ENCODE peak calls at places on chromosomes 6 and 20, in eight cellular contexts. F is breast epithelium; T is IMR-90; J is CD8-positive, alpha-beta memory T cell; I is aorta; P is left lung; U is PC-9; S is OCI-LY7. G is an unnamed sample.

GRCh38 chr6:138105446-138105845 is 1.8 kb downstream of the PERP start:
- DNase-seq in S (no peak), J (no peak), F (no peak), I (no peak), P (no peak), T (no peak), U (peak; percentile 90), G (peak; percentile 84)

GRCh38 chr6:124882580-124883393 is 79.5 kb upstream of the RNF217 start:
- DNase-seq in T (peak; percentile 31), F (no peak), U (peak; percentile 93), P (no peak), S (no peak), I (no peak), J (no peak), G (no peak)

GRCh38 chr6:136410201-136411027 is 120.8 kb upstream of the BCLAF1 start:
- DNase-seq in S (no peak), P (no peak), J (no peak), T (peak; percentile 29), F (no peak), I (no peak), U (no peak), G (no peak)

GRCh38 chr6:90429713-90430112 is 133.1 kb upstream of the BACH2 start:
- DNase-seq in T (no peak), F (no peak), U (no peak), J (no peak), S (peak; percentile 46), P (no peak), I (no peak), G (no peak)

GRCh38 chr20:61917459-61917858 is 148.2 kb downstream of the TAF4 start:
- DNase-seq in U (no peak), J (no peak), T (no peak), F (no peak), I (no peak), S (no peak), P (no peak), G (no peak)

GRCh38 chr6:139409026-139409425 is 34.6 kb upstream of the CITED2 start:
- DNase-seq in S (no peak), T (peak; percentile 77), F (no peak), P (no peak), U (peak; percentile 96), I (no peak), J (no peak), G (peak; percentile 24)

GRCh38 chr6:3206339-3207015 is 21.0 kb downstream of the TUBB2B start:
- DNase-seq in F (no peak), U (no peak), P (no peak), S (no peak), J (no peak), T (no peak), I (no peak), G (no peak)

GRCh38 chr20:19466204-19466928 is 253.9 kb downstream of the SLC24A3 start:
- DNase-seq in J (no peak), T (no peak), S (no peak), F (no peak), U (no peak), P (no peak), I (no peak), G (no peak)

GRCh38 chr20:32977281-32978008 is 26.8 kb downstream of the SUN5 start:
- DNase-seq in T (no peak), P (no peak), J (no peak), U (no peak), I (no peak), F (peak; percentile 46), S (no peak), G (no peak)

GRCh38 chr20:32980990-32981389 is 23.2 kb downstream of the SUN5 start:
- DNase-seq in U (no peak), T (no peak), S (no peak), P (no peak), J (no peak), I (no peak), F (no peak), G (no peak)

GRCh38 chr20:32980131-32980941 is 23.9 kb downstream of the SUN5 start:
- DNase-seq in U (no peak), S (no peak), P (no peak), T (no peak), J (no peak), F (no peak), I (no peak), G (no peak)

GRCh38 chr20:32978009-32978335 is 26.3 kb downstream of the SUN5 start:
- DNase-seq in T (no peak), U (no peak), S (no peak), F (no peak), J (no peak), I (no peak), P (no peak), G (no peak)

DNA sequence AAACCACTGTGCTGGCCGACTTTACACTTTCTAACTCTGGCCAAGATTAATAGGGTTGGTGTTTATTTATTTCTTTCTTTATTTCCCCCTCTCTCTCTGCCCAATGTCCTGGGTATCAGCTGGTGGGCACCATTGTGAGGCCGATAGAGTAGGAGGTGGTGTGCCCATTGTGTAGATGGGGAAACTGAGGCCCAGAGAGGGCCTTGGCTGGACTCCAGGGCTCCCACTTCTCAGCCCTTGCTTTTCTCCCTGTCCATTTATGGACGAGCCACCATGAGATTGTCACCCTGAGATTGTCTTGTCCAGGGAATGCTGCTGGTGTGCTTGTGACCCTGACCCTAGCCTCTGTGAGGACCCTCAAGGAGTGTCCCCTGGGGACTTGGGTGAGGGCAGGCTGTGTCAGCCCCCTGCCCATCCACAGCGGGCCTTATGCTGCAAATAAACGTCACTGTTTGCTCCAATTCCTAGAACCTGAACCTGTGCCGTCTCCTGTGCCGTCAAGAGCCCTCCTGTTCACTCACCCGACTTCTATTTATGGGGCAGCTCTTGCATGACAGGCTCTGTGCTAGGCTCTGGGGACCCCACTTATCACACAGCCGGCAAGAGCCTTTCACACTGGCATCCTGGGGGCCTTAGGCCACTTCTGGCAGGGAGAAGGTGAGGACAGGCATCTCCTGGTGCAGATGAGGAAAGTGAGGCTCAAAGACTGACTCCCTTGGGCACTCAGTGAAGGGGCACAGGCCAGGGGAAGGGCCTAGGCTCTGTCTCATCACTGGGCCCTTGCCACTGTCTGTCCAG is 24.8 kb downstream of the SUN5 start:
- DNase-seq in U (no peak), F (peak; percentile 39), T (no peak), J (no peak), S (no peak), I (no peak), P (no peak), G (no peak)
- H3K27ac ChIP-seq in U (no peak overlapping the region), F (no peak overlapping the region), T (no peak overlapping the region), J (no peak overlapping the region), S (no peak overlapping the region), I (no peak overlapping the region), P (no peak overlapping the region), G (no peak overlapping the region)

GRCh38 chr20:62951896-62952372 is 575 bp upstream of the SLC17A9 start:
- DNase-seq in J (no peak), F (no peak), U (no peak), T (no peak), P (no peak), S (no peak), I (peak; percentile 46), G (no peak)

GRCh38 chr20:62953839-62954703 is 1.6 kb downstream of the SLC17A9 start:
- DNase-seq in U (no peak), T (peak; percentile 54), P (peak; percentile 90), S (peak; percentile 96), J (peak; percentile 63), F (no peak), I (peak; percentile 92), G (no peak)

GRCh38 chr20:62951143-62951895 is 1.2 kb upstream of the SLC17A9 start:
- DNase-seq in J (no peak), I (no peak), S (no peak), F (no peak), P (no peak), U (no peak), T (no peak), G (no peak)

GRCh38 chr20:62952373-62953166 is at the start of gene SLC17A9:
- DNase-seq in I (peak; percentile 88), F (no peak), U (no peak), T (peak; percentile 12), P (peak; percentile 88), S (no peak), J (peak; percentile 51), G (no peak)

DNA sequence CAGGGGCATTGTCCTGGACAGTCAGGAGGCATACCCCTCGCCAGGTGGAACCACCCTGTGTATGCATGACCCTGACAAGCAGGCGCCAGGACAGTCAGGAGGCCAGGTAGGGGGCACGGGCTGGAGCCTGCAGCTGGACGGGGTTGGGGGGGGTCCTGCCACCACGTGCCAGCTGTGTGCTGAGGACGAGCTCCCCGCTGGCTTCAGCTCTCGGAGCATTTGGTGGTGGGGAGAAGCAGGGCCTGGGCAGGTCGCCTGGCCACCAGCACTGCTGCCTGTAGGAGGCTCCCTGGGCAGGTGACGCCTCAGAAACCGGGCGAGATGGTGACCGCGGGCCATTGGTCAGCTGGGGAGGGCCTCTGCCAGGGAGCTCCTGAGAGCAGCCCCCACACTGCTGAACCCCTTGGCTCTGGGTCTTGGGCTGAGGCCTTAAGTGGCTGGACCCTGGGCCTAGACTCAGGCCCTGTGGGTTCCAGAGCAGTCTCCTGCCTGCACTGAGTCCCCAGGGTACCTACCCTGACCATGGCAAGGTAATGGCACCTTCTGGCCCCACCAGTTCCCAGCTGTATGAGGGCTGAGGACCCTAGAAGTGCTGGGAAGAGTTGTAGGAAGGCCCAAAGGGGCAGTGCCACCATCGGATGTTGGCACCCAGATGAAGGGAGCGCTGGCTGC is 794 bp downstream of the SLC17A9 start:
- DNase-seq in P (no peak), I (peak; percentile 58), T (no peak), S (no peak), J (no peak), U (no peak), F (no peak), G (no peak)
- H3K27ac ChIP-seq in P (peak overlapping the region; percentile 76), I (peak overlapping the region; percentile 84), T (peak overlapping the region; percentile 78), S (peak overlapping the region; percentile 89), J (peak overlapping the region; percentile 63), U (no peak overlapping the region), F (peak overlapping the region; percentile 94), G (no peak overlapping the region)

DNA sequence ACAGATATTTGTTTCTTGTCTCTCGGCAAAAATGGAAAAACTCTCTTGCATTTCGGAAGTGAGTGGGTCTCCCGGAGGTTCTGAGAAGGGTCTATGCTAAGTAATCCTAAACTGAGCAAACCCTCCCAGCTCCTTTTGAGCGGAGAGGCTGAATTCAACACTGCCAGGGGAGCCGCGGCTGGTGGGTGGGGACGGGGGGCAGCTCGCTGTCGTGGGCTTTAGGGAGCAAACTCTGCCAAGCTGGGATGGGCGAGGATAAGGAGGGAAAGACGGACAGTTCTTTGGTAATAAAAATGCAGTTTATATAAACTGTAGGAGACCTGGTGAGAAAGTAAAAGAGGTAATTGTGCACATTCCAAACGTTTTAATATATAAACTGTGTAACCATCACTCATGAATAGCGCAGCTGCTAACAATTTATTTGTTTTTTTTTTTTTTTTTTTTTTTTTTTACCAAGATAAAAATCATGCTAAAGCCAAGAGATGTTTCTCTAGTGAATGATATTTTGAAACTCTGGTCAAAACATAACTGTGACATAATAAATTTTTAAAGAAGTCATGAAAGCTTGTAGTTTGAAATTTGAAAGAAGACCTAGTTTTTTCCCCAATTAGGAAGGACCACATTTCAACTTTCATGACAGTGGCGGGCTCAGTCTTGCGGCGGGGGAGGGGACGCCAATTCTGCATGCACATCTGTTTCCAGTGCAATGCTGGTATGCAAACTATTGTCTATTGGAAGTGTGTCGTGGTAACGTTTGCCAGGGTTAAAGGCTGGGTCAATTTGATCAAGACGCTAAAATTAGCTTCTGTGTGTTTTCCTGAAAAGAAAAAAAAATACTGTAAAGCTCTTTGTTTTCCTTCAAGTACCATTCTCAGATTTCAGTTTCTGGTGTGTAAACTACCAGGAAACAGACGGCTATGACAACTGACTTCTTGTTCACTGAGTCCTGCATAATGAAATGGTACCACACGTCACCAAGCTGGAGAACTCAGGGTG is 211.8 kb downstream of the FOXC1 start:
- DNase-seq in J (no peak), T (peak; percentile 31), U (no peak), F (no peak), P (no peak), I (no peak), S (no peak), G (no peak)
- H3K27ac ChIP-seq in J (no peak overlapping the region), T (peak overlapping the region; percentile 51), U (no peak overlapping the region), F (peak overlapping the region; percentile 44), P (no peak overlapping the region), I (peak overlapping the region; percentile 83), S (no peak overlapping the region), G (no peak overlapping the region)

GRCh38 chr6:53112871-53113270 is 35.8 kb downstream of the GCM1 start:
- DNase-seq in U (peak; percentile 87), P (no peak), J (no peak), T (no peak), F (peak; percentile 54), S (no peak), I (no peak), G (no peak)
- H3K27ac ChIP-seq in U (peak overlapping the region; percentile 88), P (peak overlapping the region; percentile 41), J (no peak overlapping the region), T (no peak overlapping the region), F (peak overlapping the region; percentile 84), S (no peak overlapping the region), I (no peak overlapping the region), G (peak overlapping the region; percentile 69)